ENCODE peak calls at places on chromosomes 4 and X, in six cellular contexts. X is GM12878, G is GM12891, W is K562, A is H1, Y is HepG2. E is an unnamed sample.

GRCh38 chr4:177283167-177283566 is 26.5 kb upstream of the NEIL3 start:
- DNase-seq in X (no peak), G (no peak), W (no peak), A (no peak), Y (no peak), E (no peak)

GRCh38 chr4:84855774-84856173 is 110.7 kb downstream of the WDFY3 start:
- DNase-seq in X (no peak), G (no peak), W (no peak), A (no peak), Y (peak; percentile 18), E (no peak)

GRCh38 chrX:139762400-139763183 is 54.6 kb upstream of the MCF2 start:
- DNase-seq in X (no peak), G (no peak), W (no peak), A (no peak), Y (no peak), E (no peak)

GRCh38 chr4:61923179-61923578 is 723.1 kb downstream of the ADGRL3 start:
- DNase-seq in X (no peak), G (no peak), W (no peak), A (no peak), Y (no peak), E (no peak)

GRCh38 chr4:10108818-10109783 is 7.5 kb downstream of the WDR1 start:
- DNase-seq in X (no peak), G (no peak), W (no peak), A (no peak), Y (no peak), E (no peak)

GRCh38 chrX:31266172-31267076 is 194.6 kb upstream of the FTHL17 start:
- DNase-seq in X (no peak), G (peak; percentile 53), W (peak; percentile 70), A (no peak), Y (peak; percentile 25), E (peak; percentile 11)

GRCh38 chr4:142406051-142406549 is 440.0 kb downstream of the INPP4B start:
- DNase-seq in X (peak; percentile 7), G (no peak), W (no peak), A (no peak), Y (no peak), E (no peak)

GRCh38 chrX:133563705-133564104 is 148.4 kb upstream of the GPC4 start:
- DNase-seq in X (no peak), G (no peak), W (no peak), A (no peak), Y (no peak), E (no peak)

DNA sequence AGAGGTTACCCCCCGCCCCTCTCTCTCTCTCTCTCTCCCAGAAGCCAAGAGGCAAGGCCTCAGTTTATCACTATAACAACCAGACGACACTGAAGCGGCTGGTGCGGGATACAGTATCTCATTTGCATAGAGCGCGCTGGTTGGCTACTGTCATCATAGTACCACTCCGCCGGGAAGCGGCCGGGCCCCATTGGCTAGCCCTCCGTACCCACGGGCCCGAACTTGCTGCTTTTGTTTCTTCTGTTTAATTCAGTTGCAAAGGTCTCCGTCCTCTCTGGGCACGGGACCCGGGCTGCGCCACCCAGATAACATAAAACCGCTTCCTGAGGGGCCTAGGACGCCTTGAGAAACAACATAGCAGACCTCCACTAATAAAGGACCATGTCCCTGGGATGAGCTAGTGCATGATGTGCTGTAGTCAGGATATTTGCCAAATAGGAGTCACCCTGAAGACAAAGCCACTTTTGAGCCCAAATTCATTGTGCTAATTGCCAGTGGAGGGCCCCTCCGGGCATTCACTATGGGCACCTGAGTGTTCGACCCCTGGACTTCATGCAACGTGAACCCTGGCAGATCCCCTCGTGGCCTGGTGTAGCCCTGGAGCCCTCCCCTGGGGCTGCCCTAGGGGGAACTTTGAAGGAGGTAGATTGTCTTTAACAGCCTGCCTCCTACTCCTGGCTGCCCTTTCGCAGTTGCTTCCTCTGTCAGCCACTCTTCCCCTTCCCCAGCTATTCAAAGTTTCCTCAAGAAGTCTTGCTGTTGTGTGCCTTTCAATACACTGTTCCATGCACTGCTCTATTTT is at the start of gene PCYT1B:
- DNase-seq in X (no peak), G (peak; percentile 9), W (peak; percentile 56), A (peak; percentile 47), Y (no peak), E (peak; percentile 19)
- TF ChIP-seq POLR2A in X (no peak), G (no peak), W (no peak), A (peak; percentile 15), Y (no peak), E (no peak)

GRCh38 chr4:39591290-39591689 is 47.4 kb downstream of the SMIM14 start:
- DNase-seq in X (no peak), G (no peak), W (no peak), A (no peak), Y (peak; percentile 28), E (no peak)
- TF ChIP-seq POLR2AphosphoS5 in X (no peak), G (no peak), W (no peak), A (no peak), Y (no peak), E (no peak)

DNA sequence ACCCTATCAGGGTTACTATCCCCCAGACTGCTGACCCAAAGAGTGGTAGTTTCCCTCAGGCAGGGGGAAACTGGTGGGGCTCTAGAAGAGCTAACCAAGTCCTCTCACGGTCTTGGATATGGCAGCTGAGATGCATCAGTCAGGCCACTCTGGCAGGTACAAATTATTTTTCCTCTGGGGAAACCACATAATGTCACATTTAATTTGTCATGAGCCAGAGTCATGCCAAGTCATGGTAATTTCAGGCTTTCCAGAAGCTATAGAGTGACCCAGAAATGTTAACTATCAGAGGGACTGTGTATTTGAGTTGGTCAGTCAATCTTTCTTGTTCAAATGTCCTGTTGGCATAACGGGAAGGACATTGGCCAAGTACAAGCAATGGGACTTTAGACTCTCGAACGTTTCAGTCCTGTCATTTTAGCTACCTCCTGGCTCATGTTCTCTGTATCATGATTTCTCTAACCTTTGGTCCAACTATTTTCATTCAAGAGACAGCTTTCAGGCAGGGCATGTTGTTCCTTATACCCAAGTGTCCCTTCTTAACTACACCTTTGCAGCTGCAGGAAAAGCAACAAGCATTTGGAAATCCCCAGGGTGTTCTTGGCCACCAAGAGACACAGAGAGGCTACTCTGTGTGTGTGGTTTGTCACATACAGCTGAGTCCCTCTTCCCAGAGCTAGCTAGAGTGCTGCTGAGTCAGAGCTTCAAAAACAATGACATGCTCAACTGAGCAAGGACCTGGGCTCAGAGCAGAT is 142.5 kb downstream of the EGF start:
- DNase-seq in X (peak; percentile 80), G (peak; percentile 13), W (no peak), A (no peak), Y (peak; percentile 34), E (no peak)
- TF ChIP-seq TAF1 in X (peak; percentile 21), G (no peak), W (no peak), A (no peak), Y (no peak), E (no peak)

GRCh38 chrX:67749536-67749935 is 205.7 kb downstream of the AR start:
- DNase-seq in X (no peak), G (no peak), W (no peak), A (no peak), Y (no peak), E (no peak)
- TF ChIP-seq POLR2A in X (no peak), G (no peak), W (no peak), A (no peak), Y (no peak), E (no peak)

GRCh38 chr4:24583451-24584174 is 741 bp downstream of the DHX15 start:
- DNase-seq in X (no peak), G (peak; percentile 29), W (peak; percentile 73), A (peak; percentile 3), Y (peak; percentile 47), E (peak; percentile 27)
- TF ChIP-seq POLR2AphosphoS5 in X (peak; percentile 59), G (no peak), W (no peak), A (peak; percentile 81), Y (no peak), E (peak; percentile 61)